ENCODE peak calls at places on chromosomes 7 and 10, in six cellular contexts. F is A549, H is K562, V is endothelial cell of umbilical vein, Y is HepG2, E is GM12878. J is an unnamed sample.
A peak's percentile ranks its signal among the peaks of the same experiment; 100 is the strongest.

GRCh38 chr7:44735403-44736165 is 13.1 kb upstream of the ZMIZ2 start:
- DNase-seq in H (no peak), Y (peak; percentile 30), F (peak; percentile 65), V (peak; percentile 92), E (peak; percentile 78), J (peak; percentile 70)

GRCh38 chr7:10930551-10930950 is 43.1 kb upstream of the PHF14 start:
- DNase-seq in V (no peak), H (no peak), Y (no peak), E (no peak), F (no peak), J (no peak)

GRCh38 chr7:41877118-41877517 is 174.2 kb upstream of the INHBA start:
- DNase-seq in F (no peak), H (no peak), V (no peak), Y (no peak), E (no peak), J (no peak)

GRCh38 chr10:5776150-5776880 is 36.9 kb downstream of the GDI2 start:
- DNase-seq in Y (no peak), H (no peak), V (no peak), F (no peak), E (no peak), J (no peak)

GRCh38 chr7:94050046-94050445 is 45.9 kb upstream of the BET1 start:
- DNase-seq in V (no peak), F (no peak), E (peak; percentile 63), Y (no peak), H (no peak), J (peak; percentile 84)

GRCh38 chr7:151506901-151507382 is 12.8 kb downstream of the RHEB start:
- DNase-seq in H (peak; percentile 63), F (no peak), V (peak; percentile 20), E (no peak), Y (no peak), J (no peak)

GRCh38 chr7:74033372-74034311 is 5.7 kb downstream of the ELN start:
- DNase-seq in H (peak; percentile 65), V (no peak), Y (no peak), F (no peak), E (no peak), J (no peak)

GRCh38 chr7:107384025-107384424 is 85.8 kb upstream of the GPR22 start:
- DNase-seq in V (no peak), H (no peak), Y (no peak), F (no peak), E (no peak), J (peak; percentile 9)

GRCh38 chr7:29308424-29308823 is 113.8 kb downstream of the CHN2 start:
- DNase-seq in H (no peak), F (no peak), Y (no peak), V (no peak), E (no peak), J (no peak)

GRCh38 chr10:17138450-17139062 is 8.9 kb upstream of the CUBN start:
- DNase-seq in F (no peak), V (no peak), H (no peak), E (no peak), Y (peak; percentile 9), J (no peak)

GRCh38 chr10:100912013-100912608 is 652 bp upstream of the SLF2 start:
- DNase-seq in E (no peak), Y (no peak), H (peak; percentile 16), F (no peak), V (no peak), J (no peak)

GRCh38 chr10:109892087-109892486 is 31.2 kb downstream of the XPNPEP1 start:
- DNase-seq in Y (no peak), F (no peak), H (no peak), V (no peak), E (no peak), J (peak; percentile 49)

GRCh38 chr7:137245890-137246289 is 97.6 kb downstream of the PTN start:
- DNase-seq in H (no peak), F (no peak), V (no peak), Y (no peak), E (no peak), J (no peak)

GRCh38 chr10:29273478-29273877 is 15.4 kb upstream of the LYZL1 start:
- DNase-seq in V (no peak), E (no peak), F (no peak), Y (no peak), H (no peak), J (no peak)

GRCh38 chr10:99785646-99786045 is 3.2 kb downstream of the ABCC2 start:
- DNase-seq in E (no peak), F (no peak), V (no peak), H (no peak), Y (no peak), J (no peak)

GRCh38 chr7:101953248-101953819 is 135.9 kb downstream of the CUX1 start:
- DNase-seq in Y (no peak), H (no peak), E (peak; percentile 48), V (no peak), F (no peak), J (no peak)

GRCh38 chr10:97574374-97575100 is 2.0 kb downstream of the ANKRD2 start:
- DNase-seq in Y (peak; percentile 74), E (no peak), H (no peak), V (peak; percentile 85), F (peak; percentile 100), J (peak; percentile 22)

GRCh38 chr10:133377818-133378250 is 1.2 kb upstream of the PAOX start:
- DNase-seq in Y (no peak), F (no peak), E (no peak), V (no peak), H (no peak), J (no peak)

GRCh38 chr7:103626776-103627175 is 180.8 kb upstream of the SLC26A5 start:
- DNase-seq in V (no peak), Y (no peak), H (no peak), E (no peak), F (no peak), J (no peak)

GRCh38 chr10:60739581-60739980 is 38.7 kb upstream of the CDK1 start:
- DNase-seq in E (no peak), V (no peak), H (no peak), F (no peak), Y (no peak), J (no peak)

GRCh38 chr10:36669615-36670325 is 455.6 kb upstream of the ANKRD30A start:
- DNase-seq in V (peak; percentile 2), Y (no peak), F (no peak), E (no peak), H (no peak), J (no peak)

GRCh38 chr7:32020760-32021159 is 49.4 kb downstream of the PDE1C start:
- DNase-seq in H (no peak), V (no peak), Y (no peak), F (no peak), E (no peak), J (no peak)

GRCh38 chr7:135648235-135648634 is 14.1 kb upstream of the STMP1 start:
- DNase-seq in V (no peak), H (no peak), Y (no peak), F (no peak), E (no peak), J (no peak)

GRCh38 chr7:35658602-35659201 is 36.2 kb downstream of the HERPUD2 start:
- DNase-seq in F (no peak), Y (no peak), V (no peak), E (peak; percentile 26), H (no peak), J (no peak)

GRCh38 chr7:36015733-36016132 is 137.3 kb upstream of the EEPD1 start:
- DNase-seq in V (no peak), H (no peak), E (no peak), F (no peak), Y (no peak), J (no peak)

GRCh38 chr10:102629661-102630614 is 14.3 kb upstream of the TRIM8 start:
- DNase-seq in F (no peak), V (peak; percentile 50), E (no peak), H (no peak), Y (peak; percentile 60), J (peak; percentile 95)

GRCh38 chr7:22726849-22727792 is at the start of gene IL6:
- DNase-seq in H (peak; percentile 84), F (no peak), V (peak; percentile 91), Y (peak; percentile 6), E (no peak), J (peak; percentile 46)

GRCh38 chr7:129530881-129531391 is 28.6 kb downstream of the SMKR1 start:
- DNase-seq in F (peak; percentile 36), E (no peak), Y (peak; percentile 58), H (no peak), V (peak; percentile 47), J (peak; percentile 44)

DNA sequence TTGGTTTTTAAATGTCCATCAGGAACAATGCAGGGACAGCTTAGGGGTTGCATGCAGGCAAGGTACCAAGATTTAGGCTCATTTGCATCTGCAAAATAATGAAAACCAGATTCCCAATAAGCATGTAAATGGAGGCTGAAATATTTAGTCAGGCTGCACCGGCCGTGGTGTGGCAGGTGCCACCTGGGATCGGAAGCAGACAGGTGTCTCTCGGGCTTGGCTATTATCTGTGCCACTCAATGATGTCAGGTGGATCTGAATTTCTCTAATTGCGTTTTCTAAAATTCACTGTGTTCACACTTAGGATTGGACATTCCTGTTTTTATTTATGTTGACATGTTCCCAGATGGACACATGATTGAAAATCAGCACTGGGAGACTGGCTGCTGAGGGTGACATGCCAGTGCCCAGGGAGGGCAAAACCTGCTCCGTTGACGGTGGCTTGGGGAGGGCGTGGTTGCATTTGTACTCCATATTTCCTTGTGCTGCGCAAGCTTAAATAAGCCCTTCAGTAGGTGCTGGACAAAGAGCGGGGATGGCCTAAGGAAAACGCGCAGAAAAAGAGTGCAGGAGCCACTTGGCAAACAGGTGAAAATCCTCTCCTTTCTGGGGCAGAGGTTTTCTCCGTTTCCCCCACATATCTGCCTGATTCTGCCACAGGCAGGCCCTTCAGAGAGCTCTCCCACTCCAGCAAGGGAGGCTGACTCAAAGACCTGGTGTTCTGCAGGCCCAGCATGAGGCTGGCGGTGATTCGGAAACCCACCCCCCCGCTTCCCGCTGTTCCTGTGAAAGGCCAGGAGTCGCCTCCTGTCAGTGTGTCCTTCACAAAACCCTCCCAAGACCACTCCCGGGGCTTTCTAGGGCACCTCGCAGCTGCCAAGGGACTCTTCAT is 142.5 kb downstream of the WDR37 start:
- DNase-seq in V (no peak), H (no peak), Y (no peak), F (no peak), E (no peak), J (no peak)
- TF ChIP-seq MYC in V (no peak), H (no peak), Y (no peak), F (no peak), E (no peak), J (no peak)

GRCh38 chr10:63713191-63714144 is 192.3 kb downstream of the REEP3 start:
- DNase-seq in E (no peak), V (peak; percentile 88), Y (peak; percentile 9), H (no peak), F (no peak), J (no peak)
- TF ChIP-seq MYC in E (no peak), V (no peak), Y (no peak), H (no peak), F (no peak), J (no peak)

DNA sequence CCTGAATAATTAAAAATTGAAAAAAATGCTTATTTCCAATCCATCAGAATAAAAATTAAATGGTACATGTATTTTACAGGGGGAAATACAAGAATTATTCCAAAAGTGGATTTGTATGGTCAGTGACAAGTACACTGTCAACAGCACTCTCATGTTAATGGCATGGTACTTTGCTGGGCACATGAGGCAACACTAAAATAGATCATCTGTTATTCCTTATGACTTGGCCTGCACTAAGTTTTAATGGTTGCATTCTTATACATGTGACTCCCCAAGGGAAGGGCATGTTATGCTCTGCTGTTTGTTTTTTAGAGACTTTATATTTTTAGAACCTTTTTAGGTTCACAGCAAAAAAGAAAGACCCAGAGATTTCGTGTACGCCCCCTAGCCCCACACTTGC is 128.3 kb downstream of the CPEB3 start:
- DNase-seq in E (no peak), F (no peak), Y (no peak), V (no peak), H (no peak), J (no peak)
- TF ChIP-seq MYC in E (no peak), F (no peak), Y (no peak), V (no peak), H (no peak), J (no peak)

GRCh38 chr7:149109969-149110368 is 16.2 kb downstream of the ZNF425 start:
- DNase-seq in V (no peak), F (no peak), H (no peak), E (no peak), Y (no peak), J (no peak)
- TF ChIP-seq MYC in V (no peak), F (no peak), H (no peak), E (no peak), Y (no peak), J (no peak)

J was measured in NB4.